ENCODE peak calls at places on chromosomes 16 and 17, in nine cellular contexts. One of them, this sample, is unnamed.

GRCh38 chr17:31130286-31131224 is 35.8 kb downstream of the NF1 start:
- DNase-seq in heart left ventricle: peak; percentile 77
- DNase-seq in HCT116: no peak
- DNase-seq in A549: no peak
- DNase-seq in ovary: no peak
- DNase-seq in adrenal gland: no peak
- DNase-seq in stomach: no peak
- DNase-seq in K562: no peak
- DNase-seq in suprapubic skin: no peak
- DNase-seq in this sample: peak; percentile 40

GRCh38 chr17:71237903-71238538 is 882.8 kb upstream of the SOX9 start:
- DNase-seq in heart left ventricle: no peak
- DNase-seq in HCT116: peak; percentile 57
- DNase-seq in A549: peak; percentile 37
- DNase-seq in ovary: no peak
- DNase-seq in adrenal gland: no peak
- DNase-seq in stomach: no peak
- DNase-seq in K562: no peak
- DNase-seq in suprapubic skin: no peak
- DNase-seq in this sample: no peak

GRCh38 chr17:54901230-54901847 is 687 bp downstream of the TOM1L1 start:
- DNase-seq in heart left ventricle: no peak
- DNase-seq in HCT116: peak; percentile 48
- DNase-seq in A549: peak; percentile 83
- DNase-seq in ovary: no peak
- DNase-seq in adrenal gland: no peak
- DNase-seq in stomach: no peak
- DNase-seq in K562: peak; percentile 21
- DNase-seq in suprapubic skin: no peak
- DNase-seq in this sample: peak; percentile 51

GRCh38 chr16:86408685-86409084 is 101.6 kb upstream of the FOXF1 start:
- DNase-seq in heart left ventricle: no peak
- DNase-seq in HCT116: no peak
- DNase-seq in A549: no peak
- DNase-seq in ovary: no peak
- DNase-seq in adrenal gland: no peak
- DNase-seq in stomach: no peak
- DNase-seq in K562: no peak
- DNase-seq in suprapubic skin: no peak
- DNase-seq in this sample: no peak

GRCh38 chr17:77382966-77383612 is 242.3 kb downstream of the SEC14L1 start:
- DNase-seq in heart left ventricle: no peak
- DNase-seq in HCT116: no peak
- DNase-seq in A549: no peak
- DNase-seq in ovary: peak; percentile 63
- DNase-seq in adrenal gland: peak; percentile 67
- DNase-seq in stomach: no peak
- DNase-seq in K562: no peak
- DNase-seq in suprapubic skin: no peak
- DNase-seq in this sample: no peak

GRCh38 chr16:78538284-78538683 is 438.8 kb downstream of the WWOX start:
- DNase-seq in heart left ventricle: no peak
- DNase-seq in HCT116: no peak
- DNase-seq in A549: no peak
- DNase-seq in ovary: no peak
- DNase-seq in adrenal gland: no peak
- DNase-seq in stomach: no peak
- DNase-seq in K562: no peak
- DNase-seq in suprapubic skin: no peak
- DNase-seq in this sample: no peak

GRCh38 chr17:63939401-63939800 is 7.3 kb upstream of the CD79B start:
- DNase-seq in heart left ventricle: no peak
- DNase-seq in HCT116: no peak
- DNase-seq in A549: no peak
- DNase-seq in ovary: no peak
- DNase-seq in adrenal gland: no peak
- DNase-seq in stomach: no peak
- DNase-seq in K562: no peak
- DNase-seq in suprapubic skin: no peak
- DNase-seq in this sample: no peak

GRCh38 chr16:84339316-84339715 is 29.0 kb upstream of the ATP2C2 start:
- DNase-seq in heart left ventricle: no peak
- DNase-seq in HCT116: no peak
- DNase-seq in A549: no peak
- DNase-seq in ovary: no peak
- DNase-seq in adrenal gland: no peak
- DNase-seq in stomach: no peak
- DNase-seq in K562: no peak
- DNase-seq in suprapubic skin: no peak
- DNase-seq in this sample: no peak

GRCh38 chr17:72373910-72374741 is 253.3 kb downstream of the SOX9 start:
- DNase-seq in heart left ventricle: no peak
- DNase-seq in HCT116: no peak
- DNase-seq in A549: no peak
- DNase-seq in ovary: no peak
- DNase-seq in adrenal gland: no peak
- DNase-seq in stomach: no peak
- DNase-seq in K562: no peak
- DNase-seq in suprapubic skin: no peak
- DNase-seq in this sample: no peak

GRCh38 chr16:20612551-20613470 is 36.6 kb upstream of the ACSM2B start:
- DNase-seq in heart left ventricle: peak; percentile 84
- DNase-seq in HCT116: no peak
- DNase-seq in A549: no peak
- DNase-seq in ovary: peak; percentile 47
- DNase-seq in adrenal gland: no peak
- DNase-seq in stomach: peak; percentile 56
- DNase-seq in K562: no peak
- DNase-seq in suprapubic skin: no peak
- DNase-seq in this sample: peak; percentile 91

GRCh38 chr17:71613996-71614395 is 506.8 kb upstream of the SOX9 start:
- DNase-seq in heart left ventricle: no peak
- DNase-seq in HCT116: no peak
- DNase-seq in A549: no peak
- DNase-seq in ovary: no peak
- DNase-seq in adrenal gland: no peak
- DNase-seq in stomach: no peak
- DNase-seq in K562: no peak
- DNase-seq in suprapubic skin: no peak
- DNase-seq in this sample: no peak

GRCh38 chr16:56382901-56383355 is 42.4 kb downstream of the AMFR start:
- DNase-seq in heart left ventricle: no peak
- DNase-seq in HCT116: no peak
- DNase-seq in A549: peak; percentile 65
- DNase-seq in ovary: no peak
- DNase-seq in adrenal gland: no peak
- DNase-seq in stomach: no peak
- DNase-seq in K562: no peak
- DNase-seq in suprapubic skin: no peak
- DNase-seq in this sample: no peak

GRCh38 chr17:68566145-68566738 is 34.9 kb downstream of the FAM20A start:
- DNase-seq in heart left ventricle: no peak
- DNase-seq in HCT116: no peak
- DNase-seq in A549: no peak
- DNase-seq in ovary: no peak
- DNase-seq in adrenal gland: no peak
- DNase-seq in stomach: no peak
- DNase-seq in K562: no peak
- DNase-seq in suprapubic skin: no peak
- DNase-seq in this sample: no peak

DNA sequence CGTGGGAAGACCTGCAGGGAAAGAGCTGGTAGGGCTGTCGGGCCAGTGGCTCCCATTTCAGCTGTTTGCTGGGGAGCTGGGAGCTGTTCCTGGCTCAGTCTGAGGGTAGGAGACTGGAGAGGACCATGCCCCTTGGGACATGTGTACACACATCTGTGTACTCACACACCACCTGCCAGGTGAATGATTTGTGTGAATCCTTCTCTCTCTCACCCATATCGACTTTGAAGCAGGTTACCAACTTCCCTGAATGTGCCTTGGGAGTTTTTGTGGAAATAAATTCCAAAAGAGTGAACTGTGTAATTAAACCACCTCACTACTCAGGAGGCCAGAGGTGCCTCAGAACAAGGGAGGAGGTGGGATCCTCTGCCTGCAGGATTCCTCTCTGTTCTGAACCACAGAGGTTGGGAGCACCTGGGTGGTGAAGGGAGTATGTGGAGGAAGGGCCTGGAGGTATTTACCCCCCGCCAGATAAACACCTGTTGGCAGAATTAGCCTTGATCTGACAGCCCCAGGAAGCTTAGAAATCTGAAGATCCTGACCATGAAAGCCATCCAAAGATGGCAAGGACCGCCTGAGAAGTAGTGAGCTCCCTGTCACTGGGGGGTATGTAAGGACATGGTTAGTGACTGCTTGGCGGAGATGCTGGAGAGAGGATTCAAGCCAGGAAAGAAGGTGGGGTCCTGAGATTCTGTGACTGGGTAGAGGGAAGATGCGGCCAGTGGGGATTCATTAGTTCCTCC is 3.3 kb downstream of the ABCC3 start:
- DNase-seq in heart left ventricle: no peak
- DNase-seq in HCT116: no peak
- DNase-seq in A549: no peak
- DNase-seq in ovary: no peak
- DNase-seq in adrenal gland: no peak
- DNase-seq in stomach: no peak
- DNase-seq in K562: no peak
- DNase-seq in suprapubic skin: no peak
- DNase-seq in this sample: no peak
- H3K4me1 ChIP-seq in heart left ventricle: peaks cover 32% of the 10 kb centered on the region
- H3K4me1 ChIP-seq in HCT116: peaks cover 95% of the 10 kb centered on the region
- H3K4me1 ChIP-seq in A549: peaks cover 79% of the 10 kb centered on the region
- H3K4me1 ChIP-seq in ovary: peaks cover 21% of the 10 kb centered on the region
- H3K4me1 ChIP-seq in adrenal gland: peaks cover 78% of the 10 kb centered on the region
- H3K4me1 ChIP-seq in stomach: peaks cover 82% of the 10 kb centered on the region
- H3K4me1 ChIP-seq in K562: peaks cover 24% of the 10 kb centered on the region
- H3K4me1 ChIP-seq in suprapubic skin: peaks cover 61% of the 10 kb centered on the region
- H3K4me1 ChIP-seq in this sample: peaks cover 67% of the 10 kb centered on the region

GRCh38 chr17:7313890-7314718 is 1.1 kb downstream of the GPS2 start:
- DNase-seq in heart left ventricle: no peak
- DNase-seq in HCT116: no peak
- DNase-seq in A549: peak; percentile 46
- DNase-seq in ovary: no peak
- DNase-seq in adrenal gland: no peak
- DNase-seq in stomach: no peak
- DNase-seq in K562: no peak
- DNase-seq in suprapubic skin: no peak
- DNase-seq in this sample: no peak
- TF ChIP-seq POLR2A in heart left ventricle: no peak
- TF ChIP-seq POLR2A in HCT116: no peak
- TF ChIP-seq POLR2A in A549: no peak
- TF ChIP-seq POLR2A in ovary: no peak
- TF ChIP-seq POLR2A in adrenal gland: no peak
- TF ChIP-seq POLR2A in stomach: no peak
- TF ChIP-seq POLR2A in K562: no peak
- TF ChIP-seq POLR2A in suprapubic skin: no peak
- TF ChIP-seq POLR2A in this sample: no peak

GRCh38 chr16:71627631-71628236 is 1.8 kb downstream of the MARVELD3 start:
- DNase-seq in heart left ventricle: no peak
- DNase-seq in HCT116: no peak
- DNase-seq in A549: no peak
- DNase-seq in ovary: no peak
- DNase-seq in adrenal gland: no peak
- DNase-seq in stomach: no peak
- DNase-seq in K562: peak; percentile 31
- DNase-seq in suprapubic skin: no peak
- DNase-seq in this sample: no peak

GRCh38 chr16:71628810-71629209 is 2.8 kb downstream of the MARVELD3 start:
- DNase-seq in heart left ventricle: no peak
- DNase-seq in HCT116: no peak
- DNase-seq in A549: no peak
- DNase-seq in ovary: no peak
- DNase-seq in adrenal gland: no peak
- DNase-seq in stomach: no peak
- DNase-seq in K562: no peak
- DNase-seq in suprapubic skin: no peak
- DNase-seq in this sample: no peak

GRCh38 chr16:71625113-71625850 is 702 bp upstream of the MARVELD3 start:
- DNase-seq in heart left ventricle: no peak
- DNase-seq in HCT116: no peak
- DNase-seq in A549: no peak
- DNase-seq in ovary: no peak
- DNase-seq in adrenal gland: no peak
- DNase-seq in stomach: no peak
- DNase-seq in K562: no peak
- DNase-seq in suprapubic skin: no peak
- DNase-seq in this sample: no peak

GRCh38 chr16:71626018-71626857 is at the start of gene MARVELD3:
- DNase-seq in heart left ventricle: no peak
- DNase-seq in HCT116: peak; percentile 76
- DNase-seq in A549: no peak
- DNase-seq in ovary: peak; percentile 64
- DNase-seq in adrenal gland: no peak
- DNase-seq in stomach: peak; percentile 93
- DNase-seq in K562: peak; percentile 40
- DNase-seq in suprapubic skin: peak; percentile 79
- DNase-seq in this sample: peak; percentile 97

DNA sequence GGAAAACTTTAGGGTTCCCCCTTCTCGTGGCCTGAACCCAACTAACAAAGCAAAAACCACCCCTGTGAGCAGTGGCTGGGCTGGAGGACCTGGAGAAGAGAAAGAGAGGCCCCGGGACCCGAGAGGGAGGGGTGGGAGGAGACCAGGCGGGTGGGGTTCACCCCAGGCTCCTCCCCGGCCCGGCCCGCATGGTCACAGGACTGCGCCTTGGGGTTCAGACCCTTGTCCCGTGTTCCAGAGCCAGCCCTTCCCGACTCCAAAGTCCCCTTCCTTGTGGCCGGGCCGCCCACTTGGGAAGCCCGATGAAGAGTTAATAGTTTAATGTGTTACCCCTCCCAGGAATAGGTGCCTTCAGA is 852 bp downstream of the MARVELD3 start:
- DNase-seq in heart left ventricle: no peak
- DNase-seq in HCT116: peak; percentile 56
- DNase-seq in A549: no peak
- DNase-seq in ovary: peak; percentile 49
- DNase-seq in adrenal gland: no peak
- DNase-seq in stomach: peak; percentile 36
- DNase-seq in K562: peak; percentile 33
- DNase-seq in suprapubic skin: no peak
- DNase-seq in this sample: peak; percentile 72
- H3K4me3 ChIP-seq in heart left ventricle: peak overlapping the region; percentile 47
- H3K4me3 ChIP-seq in HCT116: peak overlapping the region; percentile 84
- H3K4me3 ChIP-seq in A549: peak overlapping the region; percentile 61
- H3K4me3 ChIP-seq in ovary: peak overlapping the region; percentile 42
- H3K4me3 ChIP-seq in adrenal gland: peak overlapping the region; percentile 48
- H3K4me3 ChIP-seq in stomach: peak overlapping the region; percentile 48
- H3K4me3 ChIP-seq in K562: no peak overlapping the region
- H3K4me3 ChIP-seq in suprapubic skin: peak overlapping the region; percentile 67
- H3K4me3 ChIP-seq in this sample: peak overlapping the region; percentile 61

DNA sequence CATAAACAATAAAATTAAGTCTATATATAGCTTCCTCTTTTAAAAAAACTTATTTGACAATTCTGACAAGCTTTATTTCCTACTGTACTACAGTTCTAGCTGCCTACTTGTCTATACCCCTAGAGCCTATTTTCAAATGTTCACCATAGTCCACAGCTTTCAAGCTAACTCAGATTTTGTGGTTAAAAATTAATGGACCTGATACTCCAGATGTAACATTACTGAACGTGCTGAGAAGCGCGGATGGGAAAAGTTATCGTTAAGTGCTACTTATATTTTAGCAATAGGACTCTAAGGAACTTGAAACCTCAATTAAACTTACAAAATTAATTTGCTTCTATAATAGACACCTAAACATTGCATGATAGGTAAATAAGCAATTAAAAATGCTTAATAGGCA is 31.3 kb downstream of the GNA13 start:
- DNase-seq in heart left ventricle: no peak
- DNase-seq in HCT116: no peak
- DNase-seq in A549: no peak
- DNase-seq in ovary: no peak
- DNase-seq in adrenal gland: no peak
- DNase-seq in stomach: no peak
- DNase-seq in K562: no peak
- DNase-seq in suprapubic skin: no peak
- DNase-seq in this sample: no peak
- H3K4me1 ChIP-seq in heart left ventricle: peaks cover 46% of the 10 kb centered on the region
- H3K4me1 ChIP-seq in HCT116: peaks cover 33% of the 10 kb centered on the region
- H3K4me1 ChIP-seq in A549: peaks cover 69% of the 10 kb centered on the region
- H3K4me1 ChIP-seq in ovary: peaks cover 14% of the 10 kb centered on the region
- H3K4me1 ChIP-seq in adrenal gland: peaks cover 76% of the 10 kb centered on the region
- H3K4me1 ChIP-seq in stomach: peaks cover 99% of the 10 kb centered on the region
- H3K4me1 ChIP-seq in K562: peaks cover 5% of the 10 kb centered on the region
- H3K4me1 ChIP-seq in suprapubic skin: peaks cover 76% of the 10 kb centered on the region
- H3K4me1 ChIP-seq in this sample: peaks cover 91% of the 10 kb centered on the region